ENCODE peak calls at places on chromosomes 5 and 9, in six cellular contexts. One of them, this sample, is unnamed.

GRCh38 chr5:128536861-128537305 is 1.2 kb downstream of the FBN2 start:
- DNase-seq in mammary epithelial cell: no peak
- DNase-seq in astrocyte: no peak
- DNase-seq in coronary artery: no peak
- DNase-seq in BE2C: no peak
- DNase-seq in CD8-positive, alpha-beta T cell: no peak
- DNase-seq in this sample: no peak

GRCh38 chr5:15807861-15808260 is 307.9 kb downstream of the FBXL7 start:
- DNase-seq in mammary epithelial cell: no peak
- DNase-seq in astrocyte: peak
- DNase-seq in coronary artery: no peak
- DNase-seq in BE2C: peak
- DNase-seq in CD8-positive, alpha-beta T cell: no peak
- DNase-seq in this sample: no peak

GRCh38 chr9:71886015-71886414 is 25.0 kb downstream of the ABHD17B start:
- DNase-seq in mammary epithelial cell: no peak
- DNase-seq in astrocyte: no peak
- DNase-seq in coronary artery: no peak
- DNase-seq in BE2C: no peak
- DNase-seq in CD8-positive, alpha-beta T cell: no peak
- DNase-seq in this sample: no peak

GRCh38 chr9:109399258-109399767 is 78.5 kb upstream of the EPB41L4B start:
- DNase-seq in mammary epithelial cell: no peak
- DNase-seq in astrocyte: no peak
- DNase-seq in coronary artery: no peak
- DNase-seq in BE2C: no peak
- DNase-seq in CD8-positive, alpha-beta T cell: no peak
- DNase-seq in this sample: no peak

GRCh38 chr9:123742009-123742767 is 187.7 kb downstream of the DENND1A start:
- DNase-seq in mammary epithelial cell: no peak
- DNase-seq in astrocyte: peak
- DNase-seq in coronary artery: no peak
- DNase-seq in BE2C: no peak
- DNase-seq in CD8-positive, alpha-beta T cell: no peak
- DNase-seq in this sample: no peak

GRCh38 chr9:20225841-20226240 is 396.5 kb downstream of the MLLT3 start:
- DNase-seq in mammary epithelial cell: no peak
- DNase-seq in astrocyte: no peak
- DNase-seq in coronary artery: no peak
- DNase-seq in BE2C: no peak
- DNase-seq in CD8-positive, alpha-beta T cell: no peak
- DNase-seq in this sample: no peak

GRCh38 chr5:106418196-106418595 is 1252.5 kb downstream of the EFNA5 start:
- DNase-seq in mammary epithelial cell: no peak
- DNase-seq in astrocyte: peak
- DNase-seq in coronary artery: no peak
- DNase-seq in BE2C: no peak
- DNase-seq in CD8-positive, alpha-beta T cell: no peak
- DNase-seq in this sample: no peak

GRCh38 chr5:35164860-35165542 is 65.3 kb downstream of the PRLR start:
- DNase-seq in mammary epithelial cell: no peak
- DNase-seq in astrocyte: no peak
- DNase-seq in coronary artery: no peak
- DNase-seq in BE2C: no peak
- DNase-seq in CD8-positive, alpha-beta T cell: no peak
- DNase-seq in this sample: no peak

DNA sequence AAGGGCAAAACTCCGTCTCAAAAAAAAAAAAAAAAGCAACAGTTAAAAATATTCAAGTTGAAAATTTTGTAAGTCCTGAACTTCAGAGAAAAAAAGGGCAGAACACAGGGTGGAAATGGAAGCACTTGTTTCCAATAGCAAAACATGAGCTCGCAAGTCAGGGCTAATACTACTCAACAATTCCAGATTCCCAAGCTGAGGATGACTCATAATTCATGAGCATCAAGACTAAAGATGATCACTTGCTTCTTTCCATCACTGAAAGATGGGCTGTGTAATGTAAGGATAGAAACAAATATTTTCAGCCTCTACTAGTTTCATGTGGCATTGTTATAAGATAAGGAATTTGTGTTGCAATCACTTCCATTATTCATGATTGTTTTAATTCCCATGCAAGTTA is 33.5 kb upstream of the FST start:
- DNase-seq in mammary epithelial cell: peak
- DNase-seq in astrocyte: no peak
- DNase-seq in coronary artery: no peak
- DNase-seq in BE2C: no peak
- DNase-seq in CD8-positive, alpha-beta T cell: no peak
- DNase-seq in this sample: no peak
- H3K4me3 ChIP-seq in mammary epithelial cell: no peak
- H3K4me3 ChIP-seq in astrocyte: no peak
- H3K4me3 ChIP-seq in coronary artery: no peak
- H3K4me3 ChIP-seq in BE2C: no peak
- H3K4me3 ChIP-seq in CD8-positive, alpha-beta T cell: no peak
- H3K4me3 ChIP-seq in this sample: no peak

DNA sequence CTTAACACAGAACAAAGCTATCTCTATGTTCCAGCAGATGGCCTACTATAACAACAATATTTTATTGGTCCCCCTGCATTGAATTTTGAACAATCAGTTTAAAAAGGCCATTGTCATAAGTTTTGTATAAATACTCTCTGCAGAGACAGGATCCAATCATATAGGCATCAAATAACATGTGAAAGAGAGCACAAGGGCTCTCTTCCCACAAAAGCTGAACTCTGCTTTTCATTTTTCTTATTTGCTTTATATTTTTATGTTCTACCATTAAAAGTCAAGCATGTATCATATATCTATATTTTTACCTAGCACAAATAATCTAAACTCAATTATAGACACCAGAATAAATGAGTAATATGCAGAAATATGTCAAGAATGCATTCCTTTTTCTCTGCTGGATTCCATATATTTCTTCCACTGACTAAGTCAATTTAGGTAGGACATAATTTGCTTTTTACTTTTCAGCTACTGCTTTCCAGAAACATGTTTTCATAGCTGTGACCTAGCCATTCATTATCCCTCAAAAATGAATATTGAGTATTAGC is 143.6 kb downstream of the CDH9 start:
- DNase-seq in mammary epithelial cell: no peak
- DNase-seq in astrocyte: peak
- DNase-seq in coronary artery: no peak
- DNase-seq in BE2C: no peak
- DNase-seq in CD8-positive, alpha-beta T cell: no peak
- DNase-seq in this sample: no peak
- TF ChIP-seq CTCF in mammary epithelial cell: no peak
- TF ChIP-seq CTCF in astrocyte: no peak
- TF ChIP-seq CTCF in coronary artery: no peak
- TF ChIP-seq CTCF in BE2C: peak
- TF ChIP-seq CTCF in CD8-positive, alpha-beta T cell: no peak
- TF ChIP-seq CTCF in this sample: no peak

GRCh38 chr5:69494481-69494880 is 1.9 kb downstream of the OCLN start:
- DNase-seq in mammary epithelial cell: no peak
- DNase-seq in astrocyte: no peak
- DNase-seq in coronary artery: no peak
- DNase-seq in BE2C: no peak
- DNase-seq in CD8-positive, alpha-beta T cell: no peak
- DNase-seq in this sample: no peak
- H3K4me3 ChIP-seq in mammary epithelial cell: no peak
- H3K4me3 ChIP-seq in astrocyte: no peak
- H3K4me3 ChIP-seq in coronary artery: no peak
- H3K4me3 ChIP-seq in BE2C: no peak
- H3K4me3 ChIP-seq in CD8-positive, alpha-beta T cell: no peak
- H3K4me3 ChIP-seq in this sample: peak

DNA sequence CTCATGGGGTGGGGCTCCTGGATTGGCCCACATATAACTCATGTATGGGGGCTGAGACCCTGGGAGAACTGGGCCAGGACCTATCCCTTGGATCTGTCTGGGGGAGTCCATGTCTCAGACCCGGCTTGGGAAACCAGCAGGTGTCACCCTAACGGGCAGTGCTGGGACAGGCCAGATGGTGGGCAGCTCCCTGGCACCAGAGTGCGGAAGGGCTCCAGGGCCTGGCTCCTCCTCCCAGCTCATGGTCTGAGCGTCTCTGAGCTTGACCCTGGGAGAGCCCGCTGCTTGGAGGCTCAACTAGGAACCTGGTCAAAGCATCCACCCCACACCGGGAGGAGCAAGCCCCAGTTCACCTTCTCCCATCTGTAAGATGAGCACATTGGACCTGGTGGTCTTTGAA is 15.5 kb upstream of the NCS1 start:
- DNase-seq in mammary epithelial cell: no peak
- DNase-seq in astrocyte: no peak
- DNase-seq in coronary artery: no peak
- DNase-seq in BE2C: no peak
- DNase-seq in CD8-positive, alpha-beta T cell: no peak
- DNase-seq in this sample: no peak
- TF ChIP-seq CTCF in mammary epithelial cell: peak
- TF ChIP-seq CTCF in astrocyte: no peak
- TF ChIP-seq CTCF in coronary artery: peak
- TF ChIP-seq CTCF in BE2C: peak
- TF ChIP-seq CTCF in CD8-positive, alpha-beta T cell: no peak
- TF ChIP-seq CTCF in this sample: no peak

GRCh38 chr9:137724114-137724445 is 105.3 kb downstream of the EHMT1 start:
- DNase-seq in mammary epithelial cell: no peak
- DNase-seq in astrocyte: peak
- DNase-seq in coronary artery: no peak
- DNase-seq in BE2C: no peak
- DNase-seq in CD8-positive, alpha-beta T cell: no peak
- DNase-seq in this sample: no peak
- H3K4me3 ChIP-seq in mammary epithelial cell: no peak
- H3K4me3 ChIP-seq in astrocyte: no peak
- H3K4me3 ChIP-seq in coronary artery: no peak
- H3K4me3 ChIP-seq in BE2C: no peak
- H3K4me3 ChIP-seq in CD8-positive, alpha-beta T cell: no peak
- H3K4me3 ChIP-seq in this sample: no peak

GRCh38 chr9:92808726-92809451 is 44.3 kb upstream of the BICD2 start:
- DNase-seq in mammary epithelial cell: peak
- DNase-seq in astrocyte: peak
- DNase-seq in coronary artery: no peak
- DNase-seq in BE2C: peak
- DNase-seq in CD8-positive, alpha-beta T cell: peak
- DNase-seq in this sample: no peak
- TF ChIP-seq CTCF in mammary epithelial cell: peak
- TF ChIP-seq CTCF in astrocyte: no peak
- TF ChIP-seq CTCF in coronary artery: no peak
- TF ChIP-seq CTCF in BE2C: peak
- TF ChIP-seq CTCF in CD8-positive, alpha-beta T cell: no peak
- TF ChIP-seq CTCF in this sample: peak

GRCh38 chr9:14391620-14392019 is 77.7 kb upstream of the NFIB start:
- DNase-seq in mammary epithelial cell: no peak
- DNase-seq in astrocyte: no peak
- DNase-seq in coronary artery: no peak
- DNase-seq in BE2C: no peak
- DNase-seq in CD8-positive, alpha-beta T cell: no peak
- DNase-seq in this sample: no peak
- H3K4me3 ChIP-seq in mammary epithelial cell: no peak
- H3K4me3 ChIP-seq in astrocyte: no peak
- H3K4me3 ChIP-seq in coronary artery: no peak
- H3K4me3 ChIP-seq in BE2C: no peak
- H3K4me3 ChIP-seq in CD8-positive, alpha-beta T cell: no peak
- H3K4me3 ChIP-seq in this sample: no peak

GRCh38 chr5:130141689-130142320 is 237.5 kb downstream of the CHSY3 start:
- DNase-seq in mammary epithelial cell: peak
- DNase-seq in astrocyte: no peak
- DNase-seq in coronary artery: no peak
- DNase-seq in BE2C: peak
- DNase-seq in CD8-positive, alpha-beta T cell: no peak
- DNase-seq in this sample: peak
- TF ChIP-seq CTCF in mammary epithelial cell: peak
- TF ChIP-seq CTCF in astrocyte: peak
- TF ChIP-seq CTCF in coronary artery: no peak
- TF ChIP-seq CTCF in BE2C: peak
- TF ChIP-seq CTCF in CD8-positive, alpha-beta T cell: no peak
- TF ChIP-seq CTCF in this sample: peak

GRCh38 chr9:115118471-115119156 is 657 bp upstream of the TNC start:
- DNase-seq in mammary epithelial cell: peak
- DNase-seq in astrocyte: peak
- DNase-seq in coronary artery: peak
- DNase-seq in BE2C: no peak
- DNase-seq in CD8-positive, alpha-beta T cell: no peak
- DNase-seq in this sample: no peak
- H3K4me3 ChIP-seq in mammary epithelial cell: peak
- H3K4me3 ChIP-seq in astrocyte: peak
- H3K4me3 ChIP-seq in coronary artery: peak
- H3K4me3 ChIP-seq in BE2C: no peak
- H3K4me3 ChIP-seq in CD8-positive, alpha-beta T cell: no peak
- H3K4me3 ChIP-seq in this sample: no peak